ENCODE peak calls at places on chromosomes 12 and 14, in five cellular contexts. F is transverse colon, G is HepG2, C is endodermal cell, N is small intestine. D is an unnamed sample. For H3K9me3, the result is how much of the 10 kb centered on the place peaks cover.

GRCh38 chr14:23443411-23443812 is 8.0 kb upstream of the MYH7 start:
- DNase-seq in F (no peak), N (no peak), C (no peak), G (no peak), D (no peak)

GRCh38 chr12:27866382-27867101 is 86.5 kb upstream of the MANSC4 start:
- DNase-seq in C (no peak), N (no peak), G (no peak), F (no peak), D (no peak)

GRCh38 chr14:25231006-25231405 is 181.1 kb upstream of the STXBP6 start:
- DNase-seq in N (no peak), F (no peak), C (no peak), G (no peak), D (no peak)

GRCh38 chr12:20950248-20950647 is 139.7 kb downstream of the SLCO1B3 start:
- DNase-seq in F (no peak), G (peak), C (no peak), N (peak), D (no peak)

GRCh38 chr14:42111355-42111754 is 504.7 kb downstream of the LRFN5 start:
- DNase-seq in G (no peak), N (no peak), F (no peak), C (no peak), D (no peak)

GRCh38 chr12:1355396-1355795 is 239.0 kb downstream of the FBXL14 start:
- DNase-seq in F (no peak), N (no peak), C (no peak), G (no peak), D (no peak)

GRCh38 chr14:99674776-99675175 is 9.3 kb upstream of the CYP46A1 start:
- DNase-seq in F (no peak), C (no peak), G (no peak), N (no peak), D (no peak)

GRCh38 chr12:25069221-25069620 is 120.3 kb upstream of the BCAT1 start:
- DNase-seq in C (no peak), N (no peak), F (no peak), G (no peak), D (no peak)

GRCh38 chr14:22276913-22277816 is 311.9 kb downstream of the DAD1 start:
- DNase-seq in G (peak), F (no peak), N (peak), C (no peak), D (no peak)

GRCh38 chr14:38627163-38627562 is 371.3 kb upstream of the CLEC14A start:
- DNase-seq in F (no peak), C (no peak), N (no peak), G (no peak), D (no peak)

GRCh38 chr12:68462799-68463198 is 130.6 kb upstream of the MDM1 start:
- DNase-seq in G (no peak), C (no peak), N (peak), F (no peak), D (no peak)

GRCh38 chr12:12172106-12172511 is 94.7 kb downstream of the LRP6 start:
- DNase-seq in N (no peak), C (no peak), F (no peak), G (no peak), D (no peak)

GRCh38 chr14:40870252-40870651 is 736.4 kb upstream of the LRFN5 start:
- DNase-seq in C (no peak), F (no peak), G (no peak), N (no peak), D (no peak)

GRCh38 chr12:108447168-108447840 is 67.8 kb upstream of the FICD start:
- DNase-seq in G (no peak), C (no peak), N (no peak), F (no peak), D (no peak)

GRCh38 chr14:77409131-77409533 is 14.2 kb downstream of the NOXRED1 start:
- DNase-seq in F (peak), N (peak), G (peak), C (peak), D (no peak)

GRCh38 chr14:64763801-64764511 is 59.7 kb downstream of the PLEKHG3 start:
- DNase-seq in F (peak), G (no peak), N (no peak), C (peak), D (no peak)

DNA sequence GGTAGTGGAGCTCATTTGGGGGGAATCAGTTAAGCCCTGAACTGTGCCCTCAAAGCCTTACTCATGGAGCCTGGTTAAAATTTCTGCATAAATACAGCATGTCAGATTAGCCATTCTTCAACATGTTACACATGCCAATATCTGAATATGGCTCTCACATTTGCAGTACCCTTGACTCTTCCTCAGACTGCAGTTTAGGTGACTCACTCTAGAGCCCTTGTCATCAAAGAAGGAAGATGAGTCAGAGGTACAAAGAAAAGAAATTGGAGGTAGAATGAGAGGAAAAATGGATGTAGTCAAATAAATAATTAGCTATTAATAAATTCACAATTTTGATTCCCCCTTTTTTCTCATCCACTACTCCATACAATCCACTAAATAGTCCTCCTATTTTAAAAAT is 23.6 kb upstream of the OR4K2 start:
- DNase-seq in C (no peak), N (no peak), F (no peak), G (no peak), D (no peak)
- H3K9me3 ChIP-seq in C (half or more), N (under half), F (under half), G (under half), D (under half)

GRCh38 chr14:103239751-103240150 is 94.3 kb upstream of the EIF5 start:
- DNase-seq in C (no peak), N (no peak), G (no peak), F (no peak), D (no peak)
- H3K9me3 ChIP-seq in C (under half), N (under half), G (under half), F (under half), D (under half)

GRCh38 chr12:34605510-34605887 is 583.2 kb downstream of the ALG10 start:
- DNase-seq in G (no peak), N (no peak), C (no peak), F (no peak), D (no peak)
- H3K9me3 ChIP-seq in G (half or more), N (under half), C (under half), F (half or more), D (half or more)

GRCh38 chr14:105844047-105844630 is 317.8 kb downstream of the TMEM121 start:
- DNase-seq in C (peak), N (no peak), F (no peak), G (no peak), D (no peak)
- H3K9me3 ChIP-seq in C (under half), N (under half), F (under half), G (under half), D (under half)

GRCh38 chr12:34296143-34297041 is 274.1 kb downstream of the ALG10 start:
- DNase-seq in F (no peak), N (no peak), G (no peak), C (no peak), D (no peak)
- H3K9me3 ChIP-seq in F (under half), N (under half), G (under half), C (half or more), D (under half)

DNA sequence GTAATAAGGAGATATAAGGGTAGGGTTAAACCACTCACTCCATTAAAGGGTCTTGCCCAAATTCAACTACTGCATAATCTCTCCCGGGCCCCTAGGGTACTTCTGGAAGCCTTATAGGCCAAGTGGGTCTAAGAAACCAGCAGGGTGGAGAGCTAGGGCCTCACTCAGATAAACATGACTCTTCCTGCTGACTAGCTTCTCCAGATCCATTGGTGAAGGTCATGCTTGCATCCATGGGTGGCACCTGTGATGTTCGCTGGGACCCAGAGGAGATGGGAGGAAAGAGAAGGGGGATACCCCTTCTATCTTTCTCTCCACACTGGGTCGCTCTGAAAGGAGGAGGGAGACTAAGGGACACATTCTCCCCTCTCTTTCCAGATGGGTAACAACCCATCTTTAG is 36.1 kb upstream of the HIGD1C start:
- DNase-seq in N (no peak), G (no peak), F (no peak), C (no peak), D (no peak)
- H3K9me3 ChIP-seq in N (under half), G (under half), F (under half), C (half or more), D (under half)

DNA sequence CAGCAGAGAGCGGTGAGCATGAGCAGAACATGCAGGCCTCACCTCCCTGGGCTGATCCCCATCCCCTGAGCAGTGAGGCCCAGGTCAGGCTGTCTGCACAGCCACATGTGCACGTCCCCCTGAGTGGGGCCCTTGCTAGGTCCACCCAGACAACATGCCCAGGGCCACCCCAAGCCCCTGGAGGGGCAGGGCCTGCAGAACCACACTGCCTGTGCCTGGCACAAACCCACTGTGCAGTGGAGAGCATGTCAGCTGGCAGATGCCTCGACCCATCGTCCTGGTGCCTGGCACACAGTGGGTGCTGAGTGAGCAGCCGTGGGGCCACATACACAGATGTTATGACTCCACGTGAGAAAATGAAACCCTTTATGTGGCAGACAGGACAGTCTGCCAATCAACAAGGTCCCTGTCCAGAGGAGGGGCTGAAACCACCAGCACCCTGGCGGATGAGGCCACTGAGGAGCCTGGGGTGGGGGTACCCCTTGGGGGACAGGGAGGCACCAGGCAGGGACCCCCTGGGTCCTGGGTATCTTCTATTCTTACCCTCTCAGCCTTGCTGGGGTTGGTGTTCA is 8.3 kb downstream of the ANHX start:
- DNase-seq in G (no peak), C (no peak), F (no peak), N (no peak), D (no peak)
- H3K9me3 ChIP-seq in G (half or more), C (half or more), F (under half), N (under half), D (under half)

DNA sequence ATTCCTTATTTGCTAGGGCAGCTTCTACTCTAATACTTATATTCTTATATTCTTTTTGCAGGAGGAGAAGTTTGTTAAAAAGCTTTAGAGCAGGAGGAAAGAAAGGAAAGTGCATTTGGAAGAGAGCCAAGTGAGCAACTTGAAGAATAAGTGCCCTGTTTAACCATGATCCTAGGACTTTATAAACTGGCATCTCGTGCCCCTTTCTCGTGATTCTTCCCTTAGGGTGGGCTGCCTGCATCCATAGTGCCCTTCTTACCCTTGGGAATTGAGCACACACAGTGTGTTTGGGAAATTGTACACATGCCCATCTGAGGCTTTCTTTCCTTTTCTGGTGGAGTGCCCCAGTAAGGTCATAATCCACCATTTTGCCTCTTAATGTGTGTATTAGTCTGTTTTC is 141.9 kb downstream of the NUBPL start:
- DNase-seq in N (no peak), G (no peak), F (no peak), C (no peak), D (no peak)
- H3K9me3 ChIP-seq in N (under half), G (under half), F (under half), C (half or more), D (under half)

GRCh38 chr12:38282886-38283285 is 33.7 kb upstream of the ALG10B start:
- DNase-seq in F (no peak), N (no peak), G (no peak), C (no peak), D (no peak)
- H3K9me3 ChIP-seq in F (under half), N (under half), G (under half), C (half or more), D (under half)